ENCODE peak calls at places on chromosome 11, in four cellular contexts. I, K, B and X are unnamed samples. For H3K4me1, the result is how much of the 10 kb centered on the place peaks cover.

GRCh38 chr11:63212742-63213141 is 30.7 kb downstream of the SLC22A25 start:
- DNase-seq in I (no peak), K (no peak), B (peak), X (no peak)

GRCh38 chr11:71080239-71081097 is 171.9 kb downstream of the SHANK2 start:
- DNase-seq in I (peak), K (no peak), B (peak), X (peak)

GRCh38 chr11:134363161-134363560 is 31.4 kb downstream of the GLB1L2 start:
- DNase-seq in I (no peak), K (no peak), B (no peak), X (no peak)

GRCh38 chr11:34585870-34586654 is 34.8 kb upstream of the EHF start:
- DNase-seq in I (no peak), K (no peak), B (peak), X (no peak)

GRCh38 chr11:125585486-125585885 is 7.2 kb upstream of the STT3A start:
- DNase-seq in I (no peak), K (no peak), B (no peak), X (no peak)

GRCh38 chr11:56885182-56885581 is 103.5 kb upstream of the OR5AK2 start:
- DNase-seq in I (peak), K (no peak), B (peak), X (peak)

GRCh38 chr11:43955381-43956118 is 13.1 kb downstream of the C11orf96 start:
- DNase-seq in I (no peak), K (no peak), B (no peak), X (no peak)

GRCh38 chr11:1899686-1900085 is 8.0 kb upstream of the PRR33 start:
- DNase-seq in I (no peak), K (no peak), B (no peak), X (no peak)

DNA sequence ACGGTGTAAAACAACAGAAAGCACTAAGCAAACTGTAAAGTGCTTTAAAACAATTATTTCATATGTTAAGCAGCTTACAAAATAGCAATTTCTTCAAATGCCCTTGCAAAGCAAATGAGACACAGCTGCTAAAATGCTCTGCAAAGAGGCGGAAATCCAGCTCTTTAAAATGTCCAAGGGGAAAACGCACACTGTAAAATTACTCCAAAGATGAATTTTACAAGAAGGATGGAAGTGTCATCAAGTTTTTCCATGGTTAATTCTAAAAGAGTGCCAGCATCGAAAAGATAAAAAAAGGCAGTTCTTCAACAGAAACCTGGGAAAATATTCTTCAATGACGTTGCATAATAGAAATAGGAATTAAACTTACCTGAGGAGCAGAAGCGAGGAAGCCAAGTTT is 64.0 kb upstream of the BLID start:
- DNase-seq in I (no peak), K (no peak), B (no peak), X (no peak)
- H3K4me1 ChIP-seq in I (under half), K (under half), B (under half), X (under half)

GRCh38 chr11:84905411-84905810 is 721.7 kb downstream of the DLG2 start:
- DNase-seq in I (no peak), K (no peak), B (no peak), X (no peak)
- TF ChIP-seq POLR2A in I (no peak), K (no peak), B (no peak), X (no peak)

GRCh38 chr11:126992065-126992803 is 8.3 kb downstream of the KIRREL3 start:
- DNase-seq in I (no peak), K (no peak), B (peak), X (no peak)
- H3K27ac ChIP-seq in I (no peak), K (no peak), B (peak), X (no peak)

GRCh38 chr11:8729837-8730696 is 47.5 kb downstream of the RPL27A start:
- DNase-seq in I (no peak), K (no peak), B (no peak), X (no peak)

GRCh38 chr11:8731647-8732188 is 49.1 kb downstream of the RPL27A start:
- DNase-seq in I (no peak), K (no peak), B (no peak), X (no peak)

GRCh38 chr11:8726395-8726794 is 43.8 kb downstream of the RPL27A start:
- DNase-seq in I (no peak), K (no peak), B (no peak), X (no peak)

GRCh38 chr11:8730697-8731020 is 48.1 kb downstream of the RPL27A start:
- DNase-seq in I (no peak), K (no peak), B (no peak), X (no peak)

GRCh38 chr11:8728566-8728965 is 46.0 kb downstream of the RPL27A start:
- DNase-seq in I (no peak), K (no peak), B (no peak), X (no peak)
- H3K4me1 ChIP-seq in I (under half), K (under half), B (under half), X (under half)